ENCODE peak calls at places on chromosomes 6 and 20, in seven cellular contexts. X is pulmonary artery endothelial cell; A is activated CD8-positive, alpha-beta memory T cell treated with anti-CD3 and anti-CD28 coated beads for 48 hours; N is iPS DF 6.9; L is non-pigmented ciliary epithelial cell; C is G401; I is aorta. U is an unnamed sample.
A peak's percentile ranks its signal among the peaks of the same experiment; 100 is the strongest.

GRCh38 chr6:130421567-130421966 is 55.8 kb downstream of the TMEM200A start:
- DNase-seq in C (no peak), A (no peak), N (no peak), L (peak; percentile 86), I (no peak), X (no peak), U (no peak)

GRCh38 chr20:48990467-48990866 is 55.6 kb upstream of the CSE1L start:
- DNase-seq in C (no peak), L (no peak), A (no peak), X (no peak), N (no peak), I (no peak), U (no peak)

GRCh38 chr20:53738945-53739798 is 145.5 kb upstream of the ZNF217 start:
- DNase-seq in I (no peak), L (no peak), A (no peak), X (no peak), N (no peak), C (no peak), U (no peak)

GRCh38 chr6:133553652-133554051 is 312.5 kb downstream of the EYA4 start:
- DNase-seq in A (no peak), X (peak; percentile 4), C (peak; percentile 61), I (no peak), L (peak; percentile 38), N (no peak), U (peak; percentile 51)

GRCh38 chr6:21931641-21932335 is 338.2 kb downstream of the SOX4 start:
- DNase-seq in N (no peak), C (no peak), X (no peak), L (peak; percentile 72), A (no peak), I (no peak), U (no peak)

GRCh38 chr20:63739129-63740069 is at the start of gene SLC2A4RG:
- DNase-seq in I (peak; percentile 93), L (no peak), C (peak; percentile 81), X (no peak), A (no peak), N (no peak), U (peak; percentile 79)

GRCh38 chr6:87909849-87910248 is 137.8 kb upstream of the SPACA1 start:
- DNase-seq in N (no peak), L (peak; percentile 56), X (peak; percentile 85), I (peak; percentile 78), A (no peak), C (no peak), U (peak; percentile 86)

GRCh38 chr20:51884561-51884960 is 82.2 kb upstream of the SALL4 start:
- DNase-seq in C (no peak), X (no peak), N (no peak), I (no peak), L (no peak), A (no peak), U (no peak)

GRCh38 chr6:129638055-129639019 is 71.6 kb downstream of the ARHGAP18 start:
- DNase-seq in I (no peak), X (peak; percentile 56), A (no peak), C (no peak), L (peak; percentile 65), N (no peak), U (no peak)

GRCh38 chr6:5443491-5443890 is 182.2 kb downstream of the FARS2 start:
- DNase-seq in L (no peak), I (no peak), C (peak; percentile 22), N (no peak), A (no peak), X (no peak), U (no peak)

GRCh38 chr6:40176117-40176516 is 241.9 kb upstream of the MOCS1 start:
- DNase-seq in X (no peak), N (no peak), L (no peak), I (no peak), A (no peak), C (peak; percentile 82), U (no peak)

GRCh38 chr20:58018590-58018989 is 209.9 kb downstream of the ANKRD60 start:
- DNase-seq in L (no peak), I (no peak), X (no peak), N (no peak), C (no peak), A (no peak), U (no peak)

GRCh38 chr20:9532069-9532809 is 17.8 kb downstream of the LAMP5 start:
- DNase-seq in C (peak; percentile 20), I (no peak), L (no peak), X (no peak), N (no peak), A (no peak), U (no peak)

GRCh38 chr6:112956696-112957525 is 609.8 kb downstream of the RFPL4B start:
- DNase-seq in L (peak; percentile 79), N (no peak), A (no peak), C (no peak), I (no peak), X (no peak), U (no peak)

GRCh38 chr6:144390886-144391285 is 105.8 kb downstream of the UTRN start:
- DNase-seq in I (no peak), L (no peak), C (no peak), X (peak; percentile 24), N (no peak), A (no peak), U (no peak)

GRCh38 chr20:19968488-19969073 is 48.6 kb upstream of the NAA20 start:
- DNase-seq in A (no peak), I (no peak), X (no peak), N (no peak), C (no peak), L (no peak), U (no peak)

GRCh38 chr20:2364014-2364413 is 16.7 kb upstream of the TGM6 start:
- DNase-seq in L (no peak), C (no peak), X (no peak), A (no peak), N (no peak), I (no peak), U (no peak)

GRCh38 chr6:149335924-149336323 is 18.4 kb downstream of the TAB2 start:
- DNase-seq in I (no peak), C (no peak), N (no peak), A (peak; percentile 26), L (peak; percentile 30), X (peak; percentile 22), U (peak; percentile 58)

GRCh38 chr6:30548375-30548774 is 7.9 kb downstream of the GNL1 start:
- DNase-seq in I (no peak), C (no peak), L (no peak), N (no peak), A (no peak), X (no peak), U (peak; percentile 27)

GRCh38 chr6:84764332-84765049 is at the start of gene TBX18:
- DNase-seq in N (no peak), C (no peak), A (no peak), X (peak; percentile 99), I (peak; percentile 98), L (peak; percentile 96), U (peak; percentile 98)

GRCh38 chr20:24648919-24649318 is 179.5 kb downstream of the SYNDIG1 start:
- DNase-seq in N (no peak), C (no peak), X (no peak), L (no peak), A (no peak), I (no peak), U (no peak)

GRCh38 chr20:57768519-57768918 is 58.7 kb upstream of the PMEPA1 start:
- DNase-seq in I (no peak), L (no peak), A (no peak), N (no peak), X (no peak), C (no peak), U (no peak)

GRCh38 chr6:84061613-84062398 is 28.2 kb downstream of the MRAP2 start:
- DNase-seq in C (peak; percentile 55), A (no peak), I (no peak), N (no peak), L (no peak), X (no peak), U (no peak)

GRCh38 chr6:110509617-110510231 is 33.3 kb upstream of the SLC22A16 start:
- DNase-seq in X (peak; percentile 78), N (no peak), L (peak; percentile 51), I (no peak), C (no peak), A (no peak), U (peak; percentile 65)

GRCh38 chr6:5996701-5997419 is 9.9 kb downstream of the NRN1 start:
- DNase-seq in X (no peak), I (no peak), A (no peak), C (peak; percentile 65), N (no peak), L (no peak), U (peak; percentile 49)

GRCh38 chr6:152943260-152943897 is 39.5 kb downstream of the FBXO5 start:
- DNase-seq in N (no peak), L (no peak), X (no peak), A (no peak), C (no peak), I (no peak), U (no peak)

GRCh38 chr20:46260480-46260879 is 47.8 kb downstream of the CDH22 start:
- DNase-seq in I (no peak), A (no peak), N (no peak), L (no peak), C (peak; percentile 57), X (no peak), U (no peak)

GRCh38 chr6:136333824-136334464 is 44.3 kb upstream of the BCLAF1 start:
- DNase-seq in C (no peak), I (no peak), A (no peak), N (no peak), X (no peak), L (no peak), U (no peak)